ENCODE peak calls at places on chromosomes 6 and 20, in five cellular contexts. T is fibroblast of pulmonary artery, S is pancreas, Z is thoracic aorta, P is cardiac muscle cell. N is an unnamed sample.

GRCh38 chr6:25576920-25577319 is 75.1 kb upstream of the SCGN start:
- DNase-seq in T (peak), S (no peak), Z (no peak), P (no peak), N (no peak)

GRCh38 chr6:7787137-7787575 is 61.3 kb downstream of the BMP6 start:
- DNase-seq in T (peak), S (no peak), Z (no peak), P (no peak), N (peak)

GRCh38 chr20:33105336-33105924 is 26.0 kb downstream of the BPIFB4 start:
- DNase-seq in T (no peak), S (no peak), Z (no peak), P (no peak), N (no peak)

GRCh38 chr20:58452667-58453255 is 62.4 kb downstream of the APCDD1L start:
- DNase-seq in T (no peak), S (no peak), Z (no peak), P (no peak), N (no peak)

GRCh38 chr6:136889271-136890193 is 32.6 kb upstream of the SLC35D3 start:
- DNase-seq in T (no peak), S (peak), Z (no peak), P (no peak), N (no peak)

GRCh38 chr20:17357238-17357637 is 130.4 kb downstream of the PCSK2 start:
- DNase-seq in T (no peak), S (no peak), Z (no peak), P (no peak), N (no peak)

GRCh38 chr6:29028821-29029220 is 16.2 kb downstream of the OR2W1 start:
- DNase-seq in T (no peak), S (no peak), Z (no peak), P (no peak), N (no peak)

GRCh38 chr20:54497931-54498718 is 22.7 kb downstream of the DOK5 start:
- DNase-seq in T (peak), S (no peak), Z (no peak), P (no peak), N (no peak)

GRCh38 chr6:56906752-56907151 is 48.2 kb upstream of the BEND6 start:
- DNase-seq in T (no peak), S (no peak), Z (no peak), P (no peak), N (peak)

GRCh38 chr6:71478834-71479541 is 190.4 kb downstream of the OGFRL1 start:
- DNase-seq in T (peak), S (no peak), Z (no peak), P (no peak), N (peak)

GRCh38 chr6:129936329-129937165 is 75.4 kb upstream of the TMEM244 start:
- DNase-seq in T (peak), S (peak), Z (no peak), P (peak), N (peak)

GRCh38 chr6:42411431-42411830 is 40.3 kb downstream of the TRERF1 start:
- DNase-seq in T (no peak), S (no peak), Z (no peak), P (no peak), N (no peak)

GRCh38 chr6:166440729-166441128 is 58.0 kb upstream of the MPC1 start:
- DNase-seq in T (no peak), S (no peak), Z (no peak), P (no peak), N (no peak)

GRCh38 chr6:17863971-17864754 is 123.3 kb downstream of the KIF13A start:
- DNase-seq in T (peak), S (no peak), Z (no peak), P (no peak), N (peak)

GRCh38 chr6:129753422-129753821 is 43.4 kb upstream of the ARHGAP18 start:
- DNase-seq in T (peak), S (no peak), Z (no peak), P (no peak), N (no peak)

GRCh38 chr6:128063850-128064539 is 163.1 kb upstream of the THEMIS start:
- DNase-seq in T (no peak), S (no peak), Z (no peak), P (no peak), N (no peak)

GRCh38 chr6:36075656-36076055 is 48.0 kb downstream of the MAPK14 start:
- DNase-seq in T (no peak), S (no peak), Z (no peak), P (no peak), N (peak)

GRCh38 chr20:40583195-40583594 is 105.8 kb downstream of the MAFB start:
- DNase-seq in T (no peak), S (peak), Z (no peak), P (no peak), N (no peak)

GRCh38 chr20:8432435-8433148 is 300.5 kb downstream of the PLCB1 start:
- DNase-seq in T (no peak), S (no peak), Z (no peak), P (peak), N (no peak)

GRCh38 chr6:113351183-113351834 is 505.8 kb upstream of the MARCKS start:
- DNase-seq in T (peak), S (no peak), Z (no peak), P (no peak), N (peak)

GRCh38 chr6:121504227-121504626 is 68.8 kb downstream of the GJA1 start:
- DNase-seq in T (peak), S (no peak), Z (no peak), P (no peak), N (peak)

GRCh38 chr6:156933201-156934053 is 156.2 kb downstream of the ARID1B start:
- DNase-seq in T (no peak), S (peak), Z (no peak), P (peak), N (peak)
- TF ChIP-seq CTCF in T (no peak), S (no peak), Z (no peak), P (no peak), N (no peak)

GRCh38 chr20:19658137-19658536 is 99.9 kb upstream of the RIN2 start:
- DNase-seq in T (no peak), S (no peak), Z (no peak), P (no peak), N (no peak)

GRCh38 chr20:19659468-19659867 is 98.6 kb upstream of the RIN2 start:
- DNase-seq in T (no peak), S (no peak), Z (no peak), P (no peak), N (no peak)

GRCh38 chr20:19661717-19662637 is 96.1 kb upstream of the RIN2 start:
- DNase-seq in T (peak), S (peak), Z (peak), P (peak), N (peak)

GRCh38 chr20:19660808-19661378 is 97.2 kb upstream of the RIN2 start:
- DNase-seq in T (no peak), S (no peak), Z (no peak), P (no peak), N (no peak)

GRCh38 chr20:19662638-19662995 is 95.4 kb upstream of the RIN2 start:
- DNase-seq in T (no peak), S (no peak), Z (no peak), P (no peak), N (no peak)
- TF ChIP-seq CTCF in T (no peak), S (no peak), Z (peak), P (no peak), N (no peak)

DNA sequence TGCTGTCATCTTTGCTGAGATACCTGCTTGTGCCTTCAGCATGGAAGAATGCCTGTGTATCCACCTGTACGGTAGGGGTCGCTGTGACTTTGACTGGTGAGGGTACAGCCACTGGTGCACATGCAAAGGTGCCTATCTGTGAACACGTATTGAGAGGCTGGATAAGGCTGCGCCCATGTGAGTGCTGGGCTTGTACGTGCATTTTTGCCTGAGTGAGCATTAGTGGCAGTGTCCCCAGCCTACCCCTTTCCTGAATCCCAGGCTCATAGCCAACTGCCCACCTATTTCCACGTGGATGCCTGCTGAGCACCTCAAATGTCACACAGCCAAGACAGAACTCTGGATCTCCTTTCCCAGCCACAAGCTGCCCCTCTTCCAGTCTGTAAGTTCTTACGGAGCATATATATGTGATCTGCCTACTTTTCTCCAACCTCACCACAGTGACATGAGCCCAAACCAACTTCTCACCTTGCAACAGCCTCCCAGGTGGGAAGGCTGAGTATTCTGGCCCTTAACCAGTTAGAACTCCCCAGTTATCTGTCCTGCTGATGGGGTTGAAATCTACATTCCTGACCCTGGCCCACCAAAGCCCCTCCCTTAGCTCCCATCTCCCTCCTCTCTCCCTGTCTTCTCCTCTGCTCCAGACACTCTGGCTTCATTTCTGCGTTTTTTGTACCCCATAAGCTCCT is 1.1 kb upstream of the SLC2A10 start:
- DNase-seq in T (no peak), S (peak), Z (no peak), P (no peak), N (peak)
- TF ChIP-seq CTCF in T (peak), S (peak), Z (no peak), P (peak), N (peak)

GRCh38 chr20:6122873-6123649 is at the start of gene FERMT1:
- DNase-seq in T (peak), S (peak), Z (no peak), P (peak), N (peak)
- TF ChIP-seq CTCF in T (peak), S (no peak), Z (no peak), P (peak), N (no peak)

DNA sequence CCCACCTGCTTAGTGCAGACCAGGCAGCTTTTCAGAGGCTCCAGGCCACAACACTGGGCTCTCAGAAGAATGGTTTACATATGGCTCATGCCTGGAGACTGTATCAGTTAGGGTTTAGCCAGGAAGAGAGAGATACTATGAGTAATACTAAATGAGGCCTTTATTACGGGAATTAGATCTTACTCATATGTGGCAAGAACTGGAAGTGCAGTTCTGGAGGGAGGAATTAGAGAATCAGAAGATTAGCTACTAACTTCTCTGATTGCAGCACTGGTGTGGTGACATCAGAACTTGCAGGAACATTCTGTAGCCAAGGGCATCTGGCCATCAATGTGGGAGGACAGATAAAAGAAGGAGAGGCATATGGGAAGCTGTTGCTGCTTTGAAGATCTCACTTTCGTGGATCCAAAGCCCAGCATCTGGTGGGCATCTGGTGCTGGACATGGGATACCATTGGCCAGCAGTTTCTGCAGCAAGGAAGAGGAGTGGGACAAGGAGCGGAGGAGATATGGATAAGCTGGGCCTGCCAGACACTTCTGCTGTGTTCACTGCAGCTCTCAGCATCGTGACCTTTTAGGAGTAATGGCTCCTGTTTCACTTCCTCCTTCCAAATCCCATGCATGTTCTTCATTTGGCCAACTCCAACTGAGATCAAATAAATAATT is 248.5 kb downstream of the BTBD3 start:
- DNase-seq in T (peak), S (peak), Z (no peak), P (no peak), N (peak)
- TF ChIP-seq CTCF in T (peak), S (no peak), Z (no peak), P (peak), N (peak)

N was measured in epithelial cell of esophagus.